ENCODE peak calls at places on chromosomes 3 and 15, in four cellular contexts. S, W, O and Y are unnamed samples.

GRCh38 chr3:136852180-136852579 is 9.8 kb upstream of the NCK1 start:
- DNase-seq in S (no peak), W (no peak), O (no peak), Y (no peak)

GRCh38 chr3:148243609-148244008 is 454.1 kb upstream of the AGTR1 start:
- DNase-seq in S (no peak), W (no peak), O (no peak), Y (no peak)

GRCh38 chr15:58387130-58387529 is 44.7 kb upstream of the LIPC start:
- DNase-seq in S (no peak), W (no peak), O (no peak), Y (no peak)

GRCh38 chr3:190239325-190239724 is 82.9 kb downstream of the CLDN1 start:
- DNase-seq in S (no peak), W (no peak), O (no peak), Y (no peak)

GRCh38 chr15:60444289-60444912 is 34.5 kb downstream of the ICE2 start:
- DNase-seq in S (no peak), W (no peak), O (peak; percentile 28), Y (no peak)

GRCh38 chr15:58864602-58865419 is 68.7 kb downstream of the SLTM start:
- DNase-seq in S (no peak), W (no peak), O (peak; percentile 95), Y (no peak)

GRCh38 chr3:139377378-139377777 is 12.1 kb downstream of the COPB2 start:
- DNase-seq in S (no peak), W (no peak), O (peak; percentile 11), Y (no peak)

GRCh38 chr3:195549931-195550519 is 6.9 kb upstream of the PPP1R2 start:
- DNase-seq in S (no peak), W (peak; percentile 61), O (peak; percentile 44), Y (no peak)

GRCh38 chr15:101361418-101361817 is 66.4 kb upstream of the SNRPA1 start:
- DNase-seq in S (no peak), W (no peak), O (no peak), Y (no peak)

GRCh38 chr3:169161011-169161410 is 502.5 kb downstream of the MECOM start:
- DNase-seq in S (no peak), W (no peak), O (no peak), Y (no peak)

GRCh38 chr3:17149744-17150143 is 265.0 kb downstream of the PLCL2 start:
- DNase-seq in S (no peak), W (no peak), O (no peak), Y (no peak)

GRCh38 chr3:34000301-34000700 is 201.9 kb downstream of the PDCD6IP start:
- DNase-seq in S (no peak), W (no peak), O (no peak), Y (no peak)

GRCh38 chr15:62833671-62834070 is 208.9 kb upstream of the TPM1 start:
- DNase-seq in S (no peak), W (no peak), O (no peak), Y (no peak)

GRCh38 chr3:31370681-31371080 is 162.0 kb upstream of the STT3B start:
- DNase-seq in S (no peak), W (no peak), O (peak; percentile 86), Y (no peak)

GRCh38 chr15:56472278-56472677 is 7.3 kb upstream of the MNS1 start:
- DNase-seq in S (no peak), W (no peak), O (no peak), Y (no peak)

GRCh38 chr3:70973558-70973957 is 610.0 kb downstream of the FOXP1 start:
- DNase-seq in S (no peak), W (no peak), O (no peak), Y (no peak)

DNA sequence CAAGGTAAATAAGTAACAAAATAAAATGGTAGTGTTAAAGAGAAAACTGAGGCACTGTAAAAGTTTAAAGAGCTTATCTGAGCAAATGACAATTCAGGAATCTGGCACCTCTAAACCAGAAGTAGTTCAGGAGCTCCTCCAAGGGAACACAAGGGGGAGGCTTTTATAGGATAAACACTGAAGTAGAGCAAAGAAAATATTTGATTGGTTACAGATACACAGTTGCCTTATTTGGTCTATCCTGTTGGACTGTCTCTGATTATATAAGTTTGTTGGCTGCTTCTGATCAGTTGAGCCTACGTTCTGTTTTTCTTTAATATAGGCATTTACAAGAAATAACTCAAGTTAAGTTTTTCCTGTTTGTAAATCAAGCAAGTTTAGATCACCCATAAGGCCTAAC is 146.9 kb downstream of the ERC2 start:
- DNase-seq in S (no peak), W (no peak), O (no peak), Y (no peak)
- TF ChIP-seq FOXM1 in S (no peak), W (no peak), O (no peak), Y (no peak)

GRCh38 chr3:107525101-107525953 is 2.6 kb downstream of the BBX start:
- DNase-seq in S (peak; percentile 23), W (no peak), O (no peak), Y (peak; percentile 21)

GRCh38 chr3:107525954-107526305 is 3.2 kb downstream of the BBX start:
- DNase-seq in S (no peak), W (no peak), O (no peak), Y (no peak)

GRCh38 chr3:107523361-107524213 is 825 bp downstream of the BBX start:
- DNase-seq in S (peak; percentile 44), W (no peak), O (peak; percentile 5), Y (peak; percentile 33)

GRCh38 chr3:107522510-107523360 is at the start of gene BBX:
- DNase-seq in S (peak; percentile 91), W (peak; percentile 97), O (peak; percentile 88), Y (peak; percentile 78)

GRCh38 chr3:107524214-107525100 is 1.7 kb downstream of the BBX start:
- DNase-seq in S (peak; percentile 64), W (no peak), O (peak; percentile 41), Y (peak; percentile 52)
- TF ChIP-seq FOXM1 in S (no peak), W (no peak), O (no peak), Y (peak; percentile 49)

GRCh38 chr3:153259956-153260355 is 97.9 kb downstream of the RAP2B start:
- DNase-seq in S (no peak), W (no peak), O (no peak), Y (no peak)
- TF ChIP-seq FOXM1 in S (no peak), W (no peak), O (no peak), Y (no peak)

GRCh38 chr3:105752791-105753415 is 115.9 kb downstream of the CBLB start:
- DNase-seq in S (no peak), W (no peak), O (no peak), Y (peak; percentile 10)
- TF ChIP-seq FOXM1 in S (no peak), W (no peak), O (no peak), Y (no peak)

GRCh38 chr3:141812586-141812985 is 49.4 kb downstream of the GRK7 start:
- DNase-seq in S (no peak), W (no peak), O (no peak), Y (no peak)

GRCh38 chr3:141814375-141814774 is 51.2 kb downstream of the GRK7 start:
- DNase-seq in S (no peak), W (no peak), O (no peak), Y (no peak)

GRCh38 chr3:141812091-141812490 is 48.9 kb downstream of the GRK7 start:
- DNase-seq in S (no peak), W (no peak), O (no peak), Y (no peak)

GRCh38 chr3:141815667-141816066 is 52.5 kb downstream of the GRK7 start:
- DNase-seq in S (no peak), W (no peak), O (no peak), Y (no peak)

GRCh38 chr3:141816958-141817357 is 53.8 kb downstream of the GRK7 start:
- DNase-seq in S (no peak), W (no peak), O (no peak), Y (no peak)
- TF ChIP-seq FOXM1 in S (no peak), W (no peak), O (no peak), Y (no peak)